ENCODE peak calls at places on chromosomes 7 and 10, in eight cellular contexts. J is PC-9; A is NCI-H748 treated with DMSO at 0.1 percent for 48 hours; C is stimulated activated naive CD8-positive, alpha-beta T cell treated with anti-CD3 and anti-CD28 coated beads, Interleukin-15, Interleukin-2, amounts not matched to agents 100 U/mL and 50 U/mL, for 24 hours; Z is naive thymus-derived CD8-positive, alpha-beta T cell; E is stimulated activated CD4-positive, alpha-beta T cell treated with anti-CD3 and anti-CD28 coated beads, Interleukin-15, amount 100 ng/mL, for 24 hours; M is foreskin fibroblast; F is G401. W is an unnamed sample.

GRCh38 chr10:35637456-35637855 is 4.6 kb downstream of the FZD8 start:
- DNase-seq in E (no peak), C (no peak), M (peak; percentile 24), Z (no peak), F (no peak), A (no peak), J (no peak), W (no peak)

GRCh38 chr7:55244346-55244745 is 120.8 kb upstream of the LANCL2 start:
- DNase-seq in A (no peak), J (no peak), E (no peak), M (no peak), C (no peak), Z (no peak), F (no peak), W (no peak)

GRCh38 chr7:43669286-43670081 is 59.8 kb downstream of the COA1 start:
- DNase-seq in E (peak; percentile 89), J (no peak), A (no peak), F (no peak), M (no peak), Z (peak; percentile 43), C (peak; percentile 80), W (no peak)

GRCh38 chr10:79413196-79413595 is 32.2 kb downstream of the ZCCHC24 start:
- DNase-seq in J (peak; percentile 28), Z (no peak), M (peak; percentile 72), E (peak; percentile 23), C (peak; percentile 42), A (no peak), F (no peak), W (no peak)

GRCh38 chr10:30343962-30344361 is 5.1 kb downstream of the MTPAP start:
- DNase-seq in J (no peak), M (no peak), F (no peak), E (no peak), C (no peak), Z (no peak), A (no peak), W (no peak)

GRCh38 chr10:98638920-98639319 is 192.2 kb upstream of the HPS1 start:
- DNase-seq in M (no peak), Z (no peak), E (no peak), C (no peak), A (no peak), J (no peak), F (no peak), W (no peak)

GRCh38 chr7:77157446-77157845 is 35.0 kb downstream of the CCDC146 start:
- DNase-seq in F (no peak), A (no peak), J (no peak), M (peak; percentile 4), C (peak; percentile 7), Z (no peak), E (no peak), W (no peak)

GRCh38 chr7:1359681-1360485 is 99.4 kb downstream of the MICALL2 start:
- DNase-seq in M (no peak), Z (no peak), E (no peak), A (no peak), C (no peak), J (no peak), F (no peak), W (no peak)

GRCh38 chr7:140479062-140479738 is at the start of gene MKRN1:
- DNase-seq in M (peak; percentile 97), Z (peak; percentile 93), A (peak; percentile 94), E (peak; percentile 97), J (peak; percentile 98), C (peak; percentile 93), F (peak; percentile 96), W (peak; percentile 65)

GRCh38 chr10:86888585-86889381 is 68.6 kb downstream of the MMRN2 start:
- DNase-seq in M (peak; percentile 75), C (no peak), E (no peak), F (no peak), J (no peak), A (no peak), Z (no peak), W (no peak)

GRCh38 chr10:71631007-71631859 is 88.3 kb downstream of the C10orf105 start:
- DNase-seq in F (no peak), J (no peak), A (no peak), Z (no peak), E (no peak), C (no peak), M (no peak), W (no peak)

GRCh38 chr10:112758961-112759360 is 191.1 kb upstream of the TCF7L2 start:
- DNase-seq in Z (no peak), F (no peak), E (no peak), A (no peak), J (no peak), C (no peak), M (no peak), W (no peak)

GRCh38 chr10:82319046-82319445 is 444.1 kb downstream of the NRG3 start:
- DNase-seq in A (no peak), F (no peak), Z (no peak), C (no peak), E (no peak), M (no peak), J (no peak), W (no peak)

GRCh38 chr7:141262101-141262819 is 188.4 kb downstream of the TMEM178B start:
- DNase-seq in F (peak; percentile 51), Z (no peak), E (no peak), J (no peak), C (no peak), M (peak; percentile 2), A (no peak), W (no peak)

GRCh38 chr7:32066441-32066840 is 3.8 kb downstream of the PDE1C start:
- DNase-seq in M (peak; percentile 1), F (no peak), A (no peak), E (no peak), Z (no peak), C (no peak), J (no peak), W (no peak)

GRCh38 chr7:3408814-3409595 is 108.0 kb downstream of the SDK1 start:
- DNase-seq in E (no peak), Z (peak; percentile 9), C (no peak), M (no peak), F (no peak), J (no peak), A (peak; percentile 32), W (no peak)

GRCh38 chr7:67487316-67487715 is 490.7 kb downstream of the TYW1 start:
- DNase-seq in M (no peak), C (no peak), J (no peak), F (no peak), Z (no peak), E (no peak), A (peak; percentile 93), W (no peak)

GRCh38 chr7:69091476-69091875 is 506.8 kb upstream of the AUTS2 start:
- DNase-seq in F (no peak), A (no peak), J (no peak), E (no peak), M (no peak), C (no peak), Z (no peak), W (no peak)

GRCh38 chr7:17472939-17473338 is 174.5 kb downstream of the AHR start:
- DNase-seq in M (no peak), Z (no peak), E (no peak), J (no peak), C (no peak), F (no peak), A (no peak), W (no peak)

GRCh38 chr10:53356616-53357349 is 584.2 kb upstream of the MBL2 start:
- DNase-seq in Z (no peak), M (no peak), A (no peak), J (no peak), C (no peak), E (no peak), F (no peak), W (no peak)

GRCh38 chr10:90462761-90463160 is 395.1 kb downstream of the HTR7 start:
- DNase-seq in F (no peak), J (no peak), C (no peak), M (peak; percentile 36), A (no peak), E (no peak), Z (no peak), W (no peak)

GRCh38 chr7:14020339-14020900 is 31.0 kb upstream of the ETV1 start:
- DNase-seq in Z (no peak), A (no peak), E (no peak), F (no peak), M (peak; percentile 51), C (no peak), J (no peak), W (no peak)

GRCh38 chr7:22718911-22719420 is 8.0 kb upstream of the IL6 start:
- DNase-seq in J (no peak), E (no peak), Z (no peak), C (no peak), M (peak; percentile 45), F (no peak), A (no peak), W (no peak)

GRCh38 chr10:20247858-20248257 is 431.6 kb downstream of the PLXDC2 start:
- DNase-seq in A (no peak), Z (no peak), J (no peak), F (no peak), C (no peak), M (no peak), E (no peak), W (no peak)

GRCh38 chr10:26357203-26357602 is 80.9 kb upstream of the APBB1IP start:
- DNase-seq in C (no peak), A (no peak), E (peak; percentile 8), M (no peak), Z (no peak), F (no peak), J (no peak), W (no peak)

GRCh38 chr7:131154380-131154779 is 173.3 kb upstream of the MKLN1 start:
- DNase-seq in E (no peak), Z (no peak), F (no peak), A (no peak), M (no peak), J (no peak), C (no peak), W (no peak)

GRCh38 chr7:100667331-100668068 is 6.0 kb upstream of the GNB2 start:
- DNase-seq in E (no peak), A (no peak), M (no peak), Z (no peak), C (no peak), J (no peak), F (no peak), W (no peak)

GRCh38 chr10:17616403-17617030 is 657 bp downstream of the HACD1 start:
- DNase-seq in F (peak; percentile 68), E (peak; percentile 55), Z (no peak), A (no peak), J (peak; percentile 71), C (peak; percentile 50), M (peak; percentile 85), W (no peak)

GRCh38 chr10:27240891-27241639 is 468 bp upstream of the ACBD5 start:
- DNase-seq in Z (peak; percentile 54), J (peak; percentile 14), C (peak; percentile 41), M (peak; percentile 40), A (no peak), E (peak; percentile 33), F (peak; percentile 52), W (no peak)

GRCh38 chr7:157464111-157464970 is 127.5 kb downstream of the DNAJB6 start:
- DNase-seq in A (no peak), M (no peak), F (peak; percentile 14), J (no peak), Z (no peak), C (no peak), E (no peak), W (no peak)

GRCh38 chr7:100396421-100396982 is 23.2 kb downstream of the PILRA start:
- DNase-seq in F (no peak), A (no peak), Z (peak; percentile 35), E (peak; percentile 73), M (no peak), J (no peak), C (peak; percentile 53), W (no peak)